ENCODE peak calls at places on chromosomes 7 and 10, in five cellular contexts. W is PC-9, O is HCT116, P is mammary epithelial cell, G is GM23248. K is an unnamed sample.

GRCh38 chr10:89367529-89367928 is 10.3 kb upstream of the IFIT1B start:
- DNase-seq in O (no peak), P (no peak), W (no peak), G (no peak), K (no peak)

GRCh38 chr7:102431617-102432298 is 1.6 kb upstream of the ORAI2 start:
- DNase-seq in P (peak; percentile 16), W (no peak), G (no peak), O (no peak), K (no peak)

GRCh38 chr7:98509836-98510235 is 107.2 kb upstream of the NPTX2 start:
- DNase-seq in G (no peak), O (no peak), W (no peak), P (no peak), K (no peak)

GRCh38 chr10:2772791-2773644 is 294.3 kb upstream of the PFKP start:
- DNase-seq in W (no peak), O (no peak), G (no peak), P (no peak), K (no peak)

GRCh38 chr7:123494193-123494796 is 40.1 kb downstream of the IQUB start:
- DNase-seq in P (peak; percentile 11), G (peak; percentile 51), O (peak; percentile 21), W (peak; percentile 10), K (peak; percentile 10)

GRCh38 chr10:89301721-89302445 is at the start of gene IFIT2:
- DNase-seq in O (no peak), P (peak; percentile 66), W (no peak), G (peak; percentile 87), K (peak; percentile 77)

GRCh38 chr7:8125680-8126444 is 136.1 kb downstream of the ICA1 start:
- DNase-seq in W (no peak), G (no peak), O (no peak), P (peak; percentile 26), K (no peak)

GRCh38 chr7:34060548-34060947 is 155.2 kb downstream of the BMPER start:
- DNase-seq in P (peak; percentile 50), W (no peak), G (peak; percentile 88), O (no peak), K (peak; percentile 66)

GRCh38 chr10:49283491-49283890 is 15.5 kb upstream of the C10orf71 start:
- DNase-seq in W (no peak), G (no peak), O (no peak), P (no peak), K (no peak)

GRCh38 chr10:80158598-80159127 is 26.1 kb downstream of the PLAC9 start:
- DNase-seq in W (peak; percentile 81), G (peak; percentile 96), O (peak; percentile 82), P (peak; percentile 92), K (peak; percentile 98)

GRCh38 chr10:80156216-80156615 is 23.7 kb downstream of the PLAC9 start:
- DNase-seq in P (no peak), W (no peak), O (no peak), G (no peak), K (no peak)

GRCh38 chr10:80159166-80159888 is 26.8 kb downstream of the PLAC9 start:
- DNase-seq in P (no peak), G (no peak), W (no peak), O (no peak), K (no peak)

GRCh38 chr10:80157561-80157960 is 25.0 kb downstream of the PLAC9 start:
- DNase-seq in G (no peak), W (no peak), O (no peak), P (no peak), K (no peak)

DNA sequence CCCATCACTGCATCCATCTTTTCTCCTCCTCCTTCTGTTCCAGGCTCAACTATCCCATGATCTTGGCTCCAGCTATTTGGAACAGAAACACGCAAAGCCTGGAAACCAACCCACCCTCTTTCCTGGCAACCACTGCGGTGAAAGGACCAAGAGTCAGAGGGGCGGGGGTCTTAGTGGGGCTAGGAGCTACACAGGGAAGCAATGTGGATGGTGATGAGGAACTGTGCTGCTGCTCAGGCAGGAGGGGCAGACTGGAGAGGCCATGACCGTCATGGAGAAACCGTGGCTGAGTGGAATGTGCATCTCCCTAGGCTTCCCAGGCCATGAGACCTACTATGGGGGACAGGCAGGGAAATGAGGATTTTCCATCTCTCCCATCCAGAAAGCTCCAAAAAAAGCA is 25.6 kb downstream of the PLAC9 start:
- DNase-seq in O (no peak), P (no peak), G (no peak), W (no peak), K (no peak)
- H3K4me2 ChIP-seq in O (peak overlapping the region; percentile 78), P (no peak overlapping the region), G (peak overlapping the region; percentile 43), W (peak overlapping the region; percentile 41), K (peak overlapping the region; percentile 5)

DNA sequence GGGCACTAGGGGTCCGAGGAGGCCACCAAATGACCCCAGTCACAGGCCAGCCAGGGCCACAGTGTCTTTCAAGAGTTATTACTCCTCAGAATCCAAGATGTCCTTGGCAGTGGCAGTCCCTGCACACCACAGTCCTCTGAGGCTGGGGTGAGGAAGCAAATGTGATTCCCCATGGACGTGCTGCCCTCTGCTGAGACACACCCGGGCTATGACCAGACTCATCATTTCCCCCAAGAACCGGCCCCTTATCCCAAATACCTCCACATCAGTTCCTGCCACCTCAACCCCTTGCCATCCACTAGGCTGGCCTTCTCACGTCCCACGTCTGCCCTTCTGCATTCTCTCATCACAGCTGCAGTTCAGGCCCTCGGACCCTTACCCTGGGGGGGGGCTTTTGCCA is 5.0 kb downstream of the PRKAG2 start:
- DNase-seq in P (no peak), G (peak; percentile 26), W (peak; percentile 20), O (no peak), K (no peak)
- H3K79me2 ChIP-seq in P (no peaks in the 10 kb centered on the region), G (no peaks in the 10 kb centered on the region), W (no peaks in the 10 kb centered on the region), O (no peaks in the 10 kb centered on the region), K (no peaks in the 10 kb centered on the region)

GRCh38 chr10:24650669-24651391 is 72.9 kb downstream of the ARHGAP21 start:
- DNase-seq in G (no peak), O (no peak), P (no peak), W (no peak), K (no peak)
- H3K4me2 ChIP-seq in G (no peak overlapping the region), O (no peak overlapping the region), P (no peak overlapping the region), W (no peak overlapping the region), K (no peak overlapping the region)

GRCh38 chr10:29604291-29604825 is 30.4 kb downstream of the SVIL start:
- DNase-seq in G (no peak), P (no peak), W (no peak), O (no peak), K (no peak)
- H3K79me2 ChIP-seq in G (no peaks in the 10 kb centered on the region), P (peaks cover 42% of the 10 kb centered on the region), W (peaks cover 4% of the 10 kb centered on the region), O (no peaks in the 10 kb centered on the region), K (no peaks in the 10 kb centered on the region)

GRCh38 chr10:70830185-70830584 is 14.4 kb downstream of the SGPL1 start:
- DNase-seq in P (peak; percentile 72), O (no peak), W (no peak), G (no peak), K (no peak)
- H3K4me2 ChIP-seq in P (peak overlapping the region; percentile 49), O (peak overlapping the region; percentile 16), W (peak overlapping the region; percentile 71), G (no peak overlapping the region), K (no peak overlapping the region)

DNA sequence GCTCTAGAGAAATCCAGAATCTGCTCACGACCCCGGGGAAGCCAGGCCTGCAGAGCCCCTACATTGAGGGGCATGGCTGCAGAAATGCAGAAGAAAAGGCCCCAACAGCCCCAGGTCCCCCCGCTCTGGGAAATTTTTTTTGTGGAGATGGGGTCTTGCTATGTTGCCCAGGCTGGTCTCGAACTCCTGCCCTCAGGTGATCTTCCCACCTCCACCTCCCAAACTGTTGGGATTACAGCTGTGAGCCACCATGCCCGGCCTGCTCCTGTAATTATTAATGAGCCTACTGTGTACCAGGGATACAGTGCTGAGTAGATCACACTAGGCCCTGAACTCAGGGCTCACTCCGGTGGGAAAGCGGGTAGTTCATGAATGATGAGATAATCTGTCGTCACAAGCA is 29.9 kb downstream of the TNRC18 start:
- DNase-seq in G (no peak), O (no peak), W (no peak), P (no peak), K (no peak)
- H3K79me2 ChIP-seq in G (peaks cover 96% of the 10 kb centered on the region), O (peaks cover 68% of the 10 kb centered on the region), W (peaks cover 73% of the 10 kb centered on the region), P (peaks cover 94% of the 10 kb centered on the region), K (peaks cover 54% of the 10 kb centered on the region)